ENCODE peak calls at places on chromosomes 2 and 18, in ten cellular contexts. T is psoas muscle; Y is MM.1S; J is heart right ventricle; Q is tibial nerve; P is left ventricle myocardium inferior; U is IMR-90; S is K562; L is heart left ventricle; K is CD8-positive, alpha-beta memory T cell. I is an unnamed sample. For H3K9me3, the result is how much of the 10 kb centered on the place peaks cover.

GRCh38 chr2:180208841-180209240 is 201.7 kb upstream of the CWC22 start:
- DNase-seq in K (no peak), Q (no peak), T (no peak), J (no peak), U (peak), L (no peak), Y (no peak), P (no peak), S (no peak), I (no peak)

GRCh38 chr2:24421668-24422067 is 61.3 kb upstream of the ITSN2 start:
- DNase-seq in T (peak), Y (peak), S (peak), L (no peak), K (peak), Q (peak), P (peak), U (peak), J (peak), I (peak)

GRCh38 chr2:47065771-47066380 is 89.2 kb downstream of the STPG4 start:
- DNase-seq in J (no peak), U (peak), T (no peak), K (no peak), L (peak), Y (no peak), S (no peak), P (no peak), Q (no peak), I (no peak)

GRCh38 chr2:226738821-226739507 is 60.7 kb downstream of the IRS1 start:
- DNase-seq in L (no peak), U (no peak), Q (no peak), K (no peak), Y (no peak), J (no peak), S (no peak), T (no peak), P (no peak), I (no peak)

GRCh38 chr2:171670655-171671054 is 16.6 kb upstream of the DYNC1I2 start:
- DNase-seq in S (no peak), U (peak), T (no peak), Y (no peak), Q (no peak), L (no peak), K (no peak), P (no peak), J (no peak), I (no peak)

GRCh38 chr2:73776869-73777519 is 2.9 kb downstream of the DUSP11 start:
- DNase-seq in S (no peak), T (no peak), L (no peak), U (peak), P (no peak), Q (no peak), Y (no peak), J (no peak), K (no peak), I (no peak)

GRCh38 chr18:832085-832681 is 20.1 kb upstream of the YES1 start:
- DNase-seq in J (no peak), U (no peak), Y (peak), T (no peak), P (peak), Q (no peak), L (peak), S (peak), K (peak), I (no peak)

GRCh38 chr18:12460874-12461273 is 53.1 kb downstream of the PRELID3A start:
- DNase-seq in Q (no peak), Y (no peak), T (no peak), J (peak), S (peak), K (no peak), U (peak), P (no peak), L (no peak), I (no peak)

GRCh38 chr2:98269274-98269673 is 77.0 kb upstream of the CNGA3 start:
- DNase-seq in L (no peak), K (peak), U (peak), T (no peak), P (no peak), Y (peak), J (peak), Q (no peak), S (peak), I (no peak)

GRCh38 chr2:641501-642430 is 35.4 kb downstream of the TMEM18 start:
- DNase-seq in T (no peak), S (no peak), J (no peak), K (no peak), Q (no peak), Y (no peak), L (peak), P (no peak), U (no peak), I (peak)

GRCh38 chr18:44943201-44943881 is 262.7 kb downstream of the SETBP1 start:
- DNase-seq in Q (no peak), J (no peak), P (no peak), L (no peak), K (no peak), S (no peak), U (no peak), Y (no peak), T (no peak), I (no peak)

GRCh38 chr2:223947711-223948205 is 2.6 kb upstream of the WDFY1 start:
- DNase-seq in U (no peak), J (no peak), Y (no peak), K (no peak), L (no peak), T (no peak), Q (no peak), P (no peak), S (peak), I (no peak)
- H3K27ac ChIP-seq in U (no peak), J (no peak), Y (no peak), K (no peak), L (no peak), T (no peak), Q (no peak), P (no peak), S (no peak), I (no peak)

GRCh38 chr18:52163478-52163877 is 176.5 kb upstream of the DCC start:
- DNase-seq in U (no peak), Y (no peak), S (no peak), K (no peak), J (no peak), L (no peak), Q (no peak), P (no peak), T (no peak), I (no peak)
- H3K9me3 ChIP-seq in U (under half), Y (under half), S (under half), K (under half), J (under half), L (under half), Q (under half), P (under half), T (under half), I (under half)

GRCh38 chr18:35410561-35410960 is 33.4 kb upstream of the ZNF396 start:
- DNase-seq in Y (no peak), S (no peak), J (no peak), T (no peak), K (no peak), U (no peak), P (no peak), Q (no peak), L (no peak), I (no peak)
- H3K4me3 ChIP-seq in Y (no peak), S (no peak), J (no peak), T (no peak), K (no peak), U (no peak), P (no peak), Q (no peak), L (no peak), I (no peak)

DNA sequence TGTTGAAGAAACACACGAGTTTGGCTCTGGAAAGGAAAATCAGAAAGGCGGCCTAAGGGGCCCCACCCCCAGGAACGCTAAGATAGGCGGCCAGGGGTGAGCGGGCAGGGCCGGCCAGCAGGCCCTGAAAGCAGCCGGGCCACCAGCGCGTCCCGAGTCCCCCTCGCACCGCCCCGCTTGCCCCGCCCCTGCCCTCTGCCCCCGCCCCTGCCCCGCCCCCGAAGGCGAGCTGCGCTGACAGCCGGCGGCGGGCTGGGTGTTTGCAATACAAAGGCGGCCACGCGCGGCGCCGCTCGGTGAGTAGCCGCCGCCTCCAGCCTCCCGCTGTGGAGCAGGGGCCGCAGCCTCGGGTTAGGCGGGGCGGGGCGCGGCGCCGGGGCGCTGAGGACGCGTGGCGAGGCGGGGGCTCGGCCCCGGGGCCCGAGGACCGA is at the start of gene LPIN1:
- DNase-seq in S (peak), P (peak), Y (peak), L (peak), K (peak), U (peak), Q (peak), J (peak), T (peak), I (peak)
- H3K27ac ChIP-seq in S (peak), P (peak), Y (peak), L (peak), K (peak), U (peak), Q (peak), J (peak), T (peak), I (peak)

GRCh38 chr2:119846021-119846420 is 86.3 kb downstream of the PTPN4 start:
- DNase-seq in J (no peak), P (no peak), S (no peak), K (no peak), Q (no peak), U (no peak), Y (no peak), L (no peak), T (no peak), I (no peak)
- H3K9me3 ChIP-seq in J (under half), P (under half), S (under half), K (under half), Q (under half), U (under half), Y (under half), L (under half), T (under half), I (under half)

GRCh38 chr2:141940709-141941108 is 190.1 kb downstream of the LRP1B start:
- DNase-seq in Q (no peak), L (no peak), P (no peak), J (no peak), K (no peak), U (no peak), S (no peak), T (no peak), Y (no peak), I (no peak)
- H3K4me3 ChIP-seq in Q (no peak), L (no peak), P (no peak), J (no peak), K (no peak), U (no peak), S (no peak), T (no peak), Y (no peak), I (no peak)

DNA sequence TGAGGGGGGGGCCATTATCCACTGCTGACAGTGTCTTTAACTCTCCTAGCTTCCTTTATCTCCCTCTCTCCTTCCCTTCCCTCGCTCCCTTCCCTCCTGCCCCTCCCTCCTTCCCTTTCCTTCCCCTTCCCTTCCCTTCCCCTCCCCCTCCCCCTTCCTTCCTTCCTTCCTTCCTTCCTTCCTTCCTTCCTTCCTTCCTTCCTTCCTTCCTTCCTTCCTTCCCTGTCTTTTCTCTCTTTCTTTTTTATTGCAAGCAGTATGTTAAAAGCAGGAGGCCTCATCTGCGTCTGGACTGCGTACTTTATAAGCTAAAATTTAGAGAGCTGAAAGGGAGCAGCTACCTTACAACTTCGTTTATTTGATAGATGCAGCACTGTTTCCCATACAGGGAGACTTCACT is 105.7 kb upstream of the PXDN start:
- DNase-seq in J (no peak), Y (no peak), K (no peak), P (no peak), U (no peak), S (no peak), T (no peak), L (no peak), Q (no peak), I (no peak)
- H3K27ac ChIP-seq in J (no peak), Y (no peak), K (no peak), P (no peak), U (no peak), S (no peak), T (no peak), L (no peak), Q (no peak), I (no peak)

GRCh38 chr2:115542331-115542730 is 1099.9 kb downstream of the DPP10 start:
- DNase-seq in K (no peak), T (no peak), Y (no peak), L (no peak), J (no peak), S (no peak), Q (no peak), P (no peak), U (no peak), I (no peak)

DNA sequence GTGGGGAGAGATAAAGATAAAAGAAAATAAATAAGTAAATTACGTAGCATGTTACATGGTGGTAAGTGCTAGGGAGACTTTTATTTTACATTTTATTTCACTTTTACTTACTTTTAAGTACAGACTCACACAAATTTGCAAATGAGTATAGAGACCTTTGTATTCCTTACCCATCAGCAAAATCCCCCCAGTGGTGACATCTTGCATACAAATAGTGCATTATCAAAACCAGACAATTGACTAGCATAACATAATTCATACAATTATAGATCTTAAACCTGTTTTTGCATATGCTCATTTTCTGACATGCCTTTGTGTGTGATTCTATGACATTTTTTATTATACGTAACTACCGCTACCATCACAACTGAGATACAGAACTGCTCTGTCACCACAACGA is 1099.4 kb downstream of the DPP10 start:
- DNase-seq in L (no peak), K (no peak), Q (no peak), J (no peak), S (no peak), Y (no peak), U (no peak), P (no peak), T (no peak), I (no peak)
- H3K9me3 ChIP-seq in L (under half), K (under half), Q (under half), J (under half), S (under half), Y (under half), U (under half), P (under half), T (under half), I (under half)

GRCh38 chr2:206389164-206389563 is 54.2 kb upstream of the ADAM23 start:
- DNase-seq in K (no peak), J (no peak), T (no peak), P (no peak), L (no peak), U (no peak), Y (no peak), S (no peak), Q (no peak), I (no peak)
- H3K4me3 ChIP-seq in K (no peak), J (no peak), T (no peak), P (no peak), L (no peak), U (no peak), Y (no peak), S (no peak), Q (no peak), I (no peak)

GRCh38 chr2:109304731-109305470 is 175.9 kb downstream of the SH3RF3 start:
- DNase-seq in T (no peak), Y (no peak), L (no peak), J (no peak), S (no peak), K (no peak), P (no peak), Q (no peak), U (no peak), I (no peak)
- H3K27ac ChIP-seq in T (no peak), Y (no peak), L (no peak), J (no peak), S (no peak), K (no peak), P (no peak), Q (no peak), U (no peak), I (no peak)